ENCODE peak calls at places on chromosome 17, in ten cellular contexts. X is activated effector memory CD4-positive, alpha-beta T cell treated with Interleukin-2 at 50 U/mL for 16 hours; G is CD8-positive, alpha-beta memory T cell; S is adipocyte; W is GM12865; E is T-helper 17 cell; U is EL; D is CD4-positive, alpha-beta memory T cell; F is dorsolateral prefrontal cortex; H is hypothalamus. K is an unnamed sample.

GRCh38 chr17:46963571-46963970 is 15.5 kb downstream of the RPRML start:
- DNase-seq in X (no peak), G (no peak), S (no peak), W (no peak), E (no peak), U (no peak), D (no peak), F (no peak), H (no peak), K (no peak)

GRCh38 chr17:19292377-19292711 is 55.2 kb downstream of the EPN2 start:
- DNase-seq in X (no peak), G (no peak), S (no peak), W (no peak), E (no peak), U (no peak), D (no peak), F (no peak), H (no peak), K (no peak)

GRCh38 chr17:79974786-79975497 is 60.7 kb downstream of the TBC1D16 start:
- DNase-seq in X (no peak), G (no peak), S (no peak), W (peak), E (no peak), U (no peak), D (no peak), F (no peak), H (no peak), K (no peak)

GRCh38 chr17:76542984-76543383 is 3.1 kb downstream of the PRCD start:
- DNase-seq in X (no peak), G (no peak), S (no peak), W (no peak), E (no peak), U (no peak), D (peak), F (no peak), H (no peak), K (no peak)

GRCh38 chr17:36921131-36921851 is 16.0 kb upstream of the LHX1 start:
- DNase-seq in X (no peak), G (no peak), S (no peak), W (no peak), E (no peak), U (no peak), D (no peak), F (no peak), H (no peak), K (no peak)

GRCh38 chr17:80449930-80450576 is 26.4 kb downstream of the NPTX1 start:
- DNase-seq in X (no peak), G (no peak), S (peak), W (no peak), E (no peak), U (no peak), D (no peak), F (no peak), H (no peak), K (no peak)

GRCh38 chr17:31509095-31509804 is 117.8 kb downstream of the RAB11FIP4 start:
- DNase-seq in X (no peak), G (no peak), S (no peak), W (no peak), E (no peak), U (no peak), D (no peak), F (no peak), H (no peak), K (no peak)

GRCh38 chr17:412211-413015 is 59.8 kb upstream of the RPH3AL start:
- DNase-seq in X (peak), G (peak), S (peak), W (peak), E (peak), U (peak), D (peak), F (no peak), H (no peak), K (peak)

GRCh38 chr17:29613856-29614255 is 8.9 kb downstream of the CORO6 start:
- DNase-seq in X (no peak), G (no peak), S (no peak), W (no peak), E (no peak), U (no peak), D (no peak), F (no peak), H (no peak), K (no peak)

GRCh38 chr17:40072481-40073346 is 9.9 kb downstream of the THRA start:
- DNase-seq in X (no peak), G (no peak), S (peak), W (no peak), E (no peak), U (no peak), D (no peak), F (no peak), H (no peak), K (no peak)

GRCh38 chr17:81440511-81441244 is 45.4 kb downstream of the BAHCC1 start:
- DNase-seq in X (no peak), G (no peak), S (peak), W (peak), E (no peak), U (no peak), D (no peak), F (no peak), H (no peak), K (peak)

GRCh38 chr17:74145756-74146155 is 57.7 kb upstream of the RPL38 start:
- DNase-seq in X (no peak), G (no peak), S (no peak), W (no peak), E (no peak), U (no peak), D (no peak), F (no peak), H (no peak), K (no peak)

GRCh38 chr17:2195729-2196128 is 107.9 kb downstream of the SMG6 start:
- DNase-seq in X (no peak), G (no peak), S (peak), W (peak), E (no peak), U (no peak), D (no peak), F (no peak), H (no peak), K (no peak)